ENCODE peak calls at places on chromosome 1, in nine cellular contexts. O is IMR-90, M is astrocyte of the cerebellum, K is caudate nucleus, A is nucleus accumbens, C is adrenal gland, I is AG04450, S is ecto neural progenitor cell, L is fibroblast of mammary gland. G is an unnamed sample.
A peak's percentile ranks its signal among the peaks of the same experiment; 100 is the strongest.

GRCh38 chr1:220690140-220691038 is at the start of gene C1orf115:
- DNase-seq in L (peak; percentile 28), A (peak; percentile 9), O (peak; percentile 13), K (peak; percentile 38), I (no peak), C (peak; percentile 75), S (peak; percentile 91), M (no peak), G (peak; percentile 18)

GRCh38 chr1:46969014-46969619 is 27.8 kb upstream of the CYP4A11 start:
- DNase-seq in O (no peak), K (no peak), I (no peak), A (no peak), L (no peak), M (no peak), C (no peak), S (no peak), G (no peak)

GRCh38 chr1:45221716-45222115 is 15.3 kb upstream of the ZSWIM5 start:
- DNase-seq in L (peak; percentile 35), A (no peak), C (no peak), O (no peak), K (no peak), I (no peak), S (no peak), M (no peak), G (no peak)

GRCh38 chr1:40750326-40750975 is 33.1 kb upstream of the KCNQ4 start:
- DNase-seq in L (peak; percentile 10), C (no peak), A (no peak), S (no peak), I (no peak), M (no peak), K (no peak), O (peak; percentile 47), G (no peak)

GRCh38 chr1:201466492-201466891 is 2.5 kb downstream of the PHLDA3 start:
- DNase-seq in M (no peak), L (peak; percentile 81), I (no peak), A (no peak), S (no peak), O (no peak), K (no peak), C (no peak), G (no peak)

GRCh38 chr1:40143891-40144575 is 17.2 kb upstream of the RLF start:
- DNase-seq in I (peak; percentile 36), C (peak; percentile 66), L (peak; percentile 73), O (peak; percentile 66), K (no peak), M (peak; percentile 52), S (peak; percentile 67), A (peak; percentile 2), G (peak; percentile 29)

GRCh38 chr1:151988405-151988851 is 5.2 kb downstream of the S100A10 start:
- DNase-seq in K (no peak), C (no peak), I (no peak), O (peak; percentile 74), L (peak; percentile 79), M (no peak), S (no peak), A (no peak), G (peak; percentile 98)

GRCh38 chr1:230352537-230352936 is 73.6 kb downstream of the PGBD5 start:
- DNase-seq in L (no peak), O (no peak), S (no peak), M (no peak), C (no peak), I (no peak), A (no peak), K (no peak), G (no peak)

GRCh38 chr1:205301842-205302588 is 19.5 kb downstream of the NUAK2 start:
- DNase-seq in I (no peak), S (no peak), L (peak; percentile 37), M (no peak), C (no peak), A (no peak), O (peak; percentile 74), K (no peak), G (no peak)

G was measured in foreskin keratinocyte.